ENCODE peak calls at places on chromosomes 3 and 15, in five cellular contexts. One of them, this sample, is unnamed.

GRCh38 chr3:182794806-182795369 is 1.6 kb downstream of the ATP11B start:
- DNase-seq in activated CD8-positive, alpha-beta T cell treated with anti-CD3 and anti-CD28 coated beads, Interleukin-2, amount 10 ng/mL, durations not matched to agents 7 days and 5 days: no peak
- DNase-seq in activated CD8-positive, alpha-beta memory T cell treated with anti-CD3 and anti-CD28 coated beads, Interleukin-2, amount 50 U/mL, for 48 hours: no peak
- DNase-seq in HTR-8/SVneo: no peak
- DNase-seq in amygdala: no peak
- DNase-seq in this sample: no peak

GRCh38 chr3:131072099-131072559 is 45.5 kb downstream of the NEK11 start:
- DNase-seq in activated CD8-positive, alpha-beta T cell treated with anti-CD3 and anti-CD28 coated beads, Interleukin-2, amount 10 ng/mL, durations not matched to agents 7 days and 5 days: no peak
- DNase-seq in activated CD8-positive, alpha-beta memory T cell treated with anti-CD3 and anti-CD28 coated beads, Interleukin-2, amount 50 U/mL, for 48 hours: no peak
- DNase-seq in HTR-8/SVneo: no peak
- DNase-seq in amygdala: no peak
- DNase-seq in this sample: no peak

GRCh38 chr3:127771746-127772145 is 50.6 kb downstream of the MGLL start:
- DNase-seq in activated CD8-positive, alpha-beta T cell treated with anti-CD3 and anti-CD28 coated beads, Interleukin-2, amount 10 ng/mL, durations not matched to agents 7 days and 5 days: no peak
- DNase-seq in activated CD8-positive, alpha-beta memory T cell treated with anti-CD3 and anti-CD28 coated beads, Interleukin-2, amount 50 U/mL, for 48 hours: no peak
- DNase-seq in HTR-8/SVneo: no peak
- DNase-seq in amygdala: no peak
- DNase-seq in this sample: no peak

GRCh38 chr3:37491776-37492175 is 317.4 kb upstream of the LRRFIP2 start:
- DNase-seq in activated CD8-positive, alpha-beta T cell treated with anti-CD3 and anti-CD28 coated beads, Interleukin-2, amount 10 ng/mL, durations not matched to agents 7 days and 5 days: no peak
- DNase-seq in activated CD8-positive, alpha-beta memory T cell treated with anti-CD3 and anti-CD28 coated beads, Interleukin-2, amount 50 U/mL, for 48 hours: no peak
- DNase-seq in HTR-8/SVneo: no peak
- DNase-seq in amygdala: no peak
- DNase-seq in this sample: no peak

GRCh38 chr3:77038928-77039605 is 832 bp upstream of the ROBO2 start:
- DNase-seq in activated CD8-positive, alpha-beta T cell treated with anti-CD3 and anti-CD28 coated beads, Interleukin-2, amount 10 ng/mL, durations not matched to agents 7 days and 5 days: no peak
- DNase-seq in activated CD8-positive, alpha-beta memory T cell treated with anti-CD3 and anti-CD28 coated beads, Interleukin-2, amount 50 U/mL, for 48 hours: no peak
- DNase-seq in HTR-8/SVneo: no peak
- DNase-seq in amygdala: no peak
- DNase-seq in this sample: no peak

GRCh38 chr15:77856718-77857346 is 220.7 kb downstream of the TBC1D2B start:
- DNase-seq in activated CD8-positive, alpha-beta T cell treated with anti-CD3 and anti-CD28 coated beads, Interleukin-2, amount 10 ng/mL, durations not matched to agents 7 days and 5 days: no peak
- DNase-seq in activated CD8-positive, alpha-beta memory T cell treated with anti-CD3 and anti-CD28 coated beads, Interleukin-2, amount 50 U/mL, for 48 hours: no peak
- DNase-seq in HTR-8/SVneo: no peak
- DNase-seq in amygdala: no peak
- DNase-seq in this sample: no peak

GRCh38 chr15:68106656-68107055 is 52.5 kb downstream of the PIAS1 start:
- DNase-seq in activated CD8-positive, alpha-beta T cell treated with anti-CD3 and anti-CD28 coated beads, Interleukin-2, amount 10 ng/mL, durations not matched to agents 7 days and 5 days: no peak
- DNase-seq in activated CD8-positive, alpha-beta memory T cell treated with anti-CD3 and anti-CD28 coated beads, Interleukin-2, amount 50 U/mL, for 48 hours: no peak
- DNase-seq in HTR-8/SVneo: peak
- DNase-seq in amygdala: no peak
- DNase-seq in this sample: no peak

GRCh38 chr15:82539690-82540054 is 585 bp downstream of the RPS17 start:
- DNase-seq in activated CD8-positive, alpha-beta T cell treated with anti-CD3 and anti-CD28 coated beads, Interleukin-2, amount 10 ng/mL, durations not matched to agents 7 days and 5 days: no peak
- DNase-seq in activated CD8-positive, alpha-beta memory T cell treated with anti-CD3 and anti-CD28 coated beads, Interleukin-2, amount 50 U/mL, for 48 hours: no peak
- DNase-seq in HTR-8/SVneo: no peak
- DNase-seq in amygdala: no peak
- DNase-seq in this sample: no peak

GRCh38 chr3:152556731-152557254 is 278.1 kb upstream of the P2RY1 start:
- DNase-seq in activated CD8-positive, alpha-beta T cell treated with anti-CD3 and anti-CD28 coated beads, Interleukin-2, amount 10 ng/mL, durations not matched to agents 7 days and 5 days: no peak
- DNase-seq in activated CD8-positive, alpha-beta memory T cell treated with anti-CD3 and anti-CD28 coated beads, Interleukin-2, amount 50 U/mL, for 48 hours: no peak
- DNase-seq in HTR-8/SVneo: peak
- DNase-seq in amygdala: no peak
- DNase-seq in this sample: no peak

GRCh38 chr15:84681822-84682221 is 23.8 kb upstream of the NMB start:
- DNase-seq in activated CD8-positive, alpha-beta T cell treated with anti-CD3 and anti-CD28 coated beads, Interleukin-2, amount 10 ng/mL, durations not matched to agents 7 days and 5 days: no peak
- DNase-seq in activated CD8-positive, alpha-beta memory T cell treated with anti-CD3 and anti-CD28 coated beads, Interleukin-2, amount 50 U/mL, for 48 hours: no peak
- DNase-seq in HTR-8/SVneo: no peak
- DNase-seq in amygdala: no peak
- DNase-seq in this sample: no peak

GRCh38 chr3:186826316-186826977 is 16.1 kb upstream of the ADIPOQ start:
- DNase-seq in activated CD8-positive, alpha-beta T cell treated with anti-CD3 and anti-CD28 coated beads, Interleukin-2, amount 10 ng/mL, durations not matched to agents 7 days and 5 days: no peak
- DNase-seq in activated CD8-positive, alpha-beta memory T cell treated with anti-CD3 and anti-CD28 coated beads, Interleukin-2, amount 50 U/mL, for 48 hours: peak
- DNase-seq in HTR-8/SVneo: no peak
- DNase-seq in amygdala: no peak
- DNase-seq in this sample: no peak

GRCh38 chr3:182083112-182083511 is 371.4 kb downstream of the SOX2 start:
- DNase-seq in activated CD8-positive, alpha-beta T cell treated with anti-CD3 and anti-CD28 coated beads, Interleukin-2, amount 10 ng/mL, durations not matched to agents 7 days and 5 days: no peak
- DNase-seq in activated CD8-positive, alpha-beta memory T cell treated with anti-CD3 and anti-CD28 coated beads, Interleukin-2, amount 50 U/mL, for 48 hours: no peak
- DNase-seq in HTR-8/SVneo: no peak
- DNase-seq in amygdala: no peak
- DNase-seq in this sample: no peak

GRCh38 chr3:49339593-49339946 is 283 bp downstream of the USP4 start:
- DNase-seq in activated CD8-positive, alpha-beta T cell treated with anti-CD3 and anti-CD28 coated beads, Interleukin-2, amount 10 ng/mL, durations not matched to agents 7 days and 5 days: no peak
- DNase-seq in activated CD8-positive, alpha-beta memory T cell treated with anti-CD3 and anti-CD28 coated beads, Interleukin-2, amount 50 U/mL, for 48 hours: no peak
- DNase-seq in HTR-8/SVneo: no peak
- DNase-seq in amygdala: no peak
- DNase-seq in this sample: no peak

This sample was measured in mucosa of gallbladder.